ENCODE peak calls at places on chromosome 7, in six cellular contexts. One of them, this sample, is unnamed.

GRCh38 chr7:44196450-44196872 is 4.3 kb upstream of the YKT6 start:
- DNase-seq in dorsolateral prefrontal cortex: no peak
- DNase-seq in heart left ventricle: no peak
- DNase-seq in brain microvascular endothelial cell: peak
- DNase-seq in HFF-Myc: peak
- DNase-seq in fibroblast of lung: peak
- DNase-seq in this sample: peak

GRCh38 chr7:119720541-119720940 is 552.4 kb upstream of the KCND2 start:
- DNase-seq in dorsolateral prefrontal cortex: no peak
- DNase-seq in heart left ventricle: no peak
- DNase-seq in brain microvascular endothelial cell: peak
- DNase-seq in HFF-Myc: peak
- DNase-seq in fibroblast of lung: peak
- DNase-seq in this sample: peak

GRCh38 chr7:69837387-69838068 is 239.3 kb downstream of the AUTS2 start:
- DNase-seq in dorsolateral prefrontal cortex: no peak
- DNase-seq in heart left ventricle: no peak
- DNase-seq in brain microvascular endothelial cell: no peak
- DNase-seq in HFF-Myc: no peak
- DNase-seq in fibroblast of lung: peak
- DNase-seq in this sample: peak

GRCh38 chr7:132771301-132771730 is 195.0 kb upstream of the PLXNA4 start:
- DNase-seq in dorsolateral prefrontal cortex: no peak
- DNase-seq in heart left ventricle: no peak
- DNase-seq in brain microvascular endothelial cell: no peak
- DNase-seq in HFF-Myc: no peak
- DNase-seq in fibroblast of lung: no peak
- DNase-seq in this sample: no peak

GRCh38 chr7:142711196-142711595 is 38.1 kb upstream of the PRSS1 start:
- DNase-seq in dorsolateral prefrontal cortex: no peak
- DNase-seq in heart left ventricle: no peak
- DNase-seq in brain microvascular endothelial cell: no peak
- DNase-seq in HFF-Myc: no peak
- DNase-seq in fibroblast of lung: peak
- DNase-seq in this sample: no peak

GRCh38 chr7:36040679-36041078 is 112.4 kb upstream of the EEPD1 start:
- DNase-seq in dorsolateral prefrontal cortex: no peak
- DNase-seq in heart left ventricle: no peak
- DNase-seq in brain microvascular endothelial cell: peak
- DNase-seq in HFF-Myc: no peak
- DNase-seq in fibroblast of lung: peak
- DNase-seq in this sample: peak

GRCh38 chr7:14698239-14698638 is 204.3 kb downstream of the DGKB start:
- DNase-seq in dorsolateral prefrontal cortex: no peak
- DNase-seq in heart left ventricle: no peak
- DNase-seq in brain microvascular endothelial cell: no peak
- DNase-seq in HFF-Myc: no peak
- DNase-seq in fibroblast of lung: no peak
- DNase-seq in this sample: peak

GRCh38 chr7:128053023-128053422 is 21.8 kb upstream of the LRRC4 start:
- DNase-seq in dorsolateral prefrontal cortex: no peak
- DNase-seq in heart left ventricle: no peak
- DNase-seq in brain microvascular endothelial cell: no peak
- DNase-seq in HFF-Myc: no peak
- DNase-seq in fibroblast of lung: peak
- DNase-seq in this sample: peak

GRCh38 chr7:91030680-91031079 is 233.6 kb upstream of the FZD1 start:
- DNase-seq in dorsolateral prefrontal cortex: no peak
- DNase-seq in heart left ventricle: peak
- DNase-seq in brain microvascular endothelial cell: no peak
- DNase-seq in HFF-Myc: no peak
- DNase-seq in fibroblast of lung: no peak
- DNase-seq in this sample: no peak

GRCh38 chr7:47846117-47846836 is 102.0 kb downstream of the PKD1L1 start:
- DNase-seq in dorsolateral prefrontal cortex: no peak
- DNase-seq in heart left ventricle: no peak
- DNase-seq in brain microvascular endothelial cell: peak
- DNase-seq in HFF-Myc: no peak
- DNase-seq in fibroblast of lung: peak
- DNase-seq in this sample: peak

GRCh38 chr7:7183061-7183832 is 903 bp downstream of the C1GALT1 start:
- DNase-seq in dorsolateral prefrontal cortex: peak
- DNase-seq in heart left ventricle: peak
- DNase-seq in brain microvascular endothelial cell: peak
- DNase-seq in HFF-Myc: no peak
- DNase-seq in fibroblast of lung: peak
- DNase-seq in this sample: peak

GRCh38 chr7:2812831-2813230 is 31.3 kb downstream of the GNA12 start:
- DNase-seq in dorsolateral prefrontal cortex: no peak
- DNase-seq in heart left ventricle: no peak
- DNase-seq in brain microvascular endothelial cell: no peak
- DNase-seq in HFF-Myc: no peak
- DNase-seq in fibroblast of lung: no peak
- DNase-seq in this sample: no peak

GRCh38 chr7:33108591-33108930 is 643 bp downstream of the RP9 start:
- DNase-seq in dorsolateral prefrontal cortex: no peak
- DNase-seq in heart left ventricle: no peak
- DNase-seq in brain microvascular endothelial cell: no peak
- DNase-seq in HFF-Myc: no peak
- DNase-seq in fibroblast of lung: no peak
- DNase-seq in this sample: no peak

GRCh38 chr7:69042138-69042537 is 556.1 kb upstream of the AUTS2 start:
- DNase-seq in dorsolateral prefrontal cortex: no peak
- DNase-seq in heart left ventricle: no peak
- DNase-seq in brain microvascular endothelial cell: no peak
- DNase-seq in HFF-Myc: no peak
- DNase-seq in fibroblast of lung: no peak
- DNase-seq in this sample: no peak

GRCh38 chr7:23593706-23594105 is 3.5 kb upstream of the CCDC126 start:
- DNase-seq in dorsolateral prefrontal cortex: no peak
- DNase-seq in heart left ventricle: no peak
- DNase-seq in brain microvascular endothelial cell: no peak
- DNase-seq in HFF-Myc: no peak
- DNase-seq in fibroblast of lung: no peak
- DNase-seq in this sample: no peak

GRCh38 chr7:125316451-125316850 is 386.8 kb upstream of the POT1 start:
- DNase-seq in dorsolateral prefrontal cortex: no peak
- DNase-seq in heart left ventricle: no peak
- DNase-seq in brain microvascular endothelial cell: peak
- DNase-seq in HFF-Myc: no peak
- DNase-seq in fibroblast of lung: peak
- DNase-seq in this sample: peak

GRCh38 chr7:2820508-2820934 is 23.6 kb downstream of the GNA12 start:
- DNase-seq in dorsolateral prefrontal cortex: no peak
- DNase-seq in heart left ventricle: peak
- DNase-seq in brain microvascular endothelial cell: peak
- DNase-seq in HFF-Myc: peak
- DNase-seq in fibroblast of lung: peak
- DNase-seq in this sample: peak

GRCh38 chr7:137213744-137214143 is 129.8 kb downstream of the PTN start:
- DNase-seq in dorsolateral prefrontal cortex: no peak
- DNase-seq in heart left ventricle: no peak
- DNase-seq in brain microvascular endothelial cell: no peak
- DNase-seq in HFF-Myc: no peak
- DNase-seq in fibroblast of lung: no peak
- DNase-seq in this sample: no peak

DNA sequence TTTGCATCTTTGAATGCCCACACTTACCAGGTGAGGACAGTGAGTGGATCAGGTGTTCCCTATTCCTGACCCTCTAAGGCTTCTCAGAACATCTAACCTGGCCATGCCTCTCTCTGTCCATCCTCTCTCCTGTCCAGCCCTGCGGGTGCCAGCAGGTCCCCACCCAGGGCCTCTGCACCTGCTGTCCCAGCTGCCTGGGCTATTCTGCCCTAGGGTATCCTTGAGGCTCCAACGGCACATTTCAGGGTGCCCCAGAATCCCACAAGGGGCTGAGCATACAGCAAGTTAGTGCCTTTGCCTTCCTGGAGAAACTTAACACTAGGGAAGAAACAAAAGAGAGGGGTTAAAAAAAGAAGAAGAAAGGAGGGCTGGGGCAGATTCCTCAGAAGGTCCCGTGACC is 107.4 kb downstream of the UNCX start:
- DNase-seq in dorsolateral prefrontal cortex: no peak
- DNase-seq in heart left ventricle: peak
- DNase-seq in brain microvascular endothelial cell: no peak
- DNase-seq in HFF-Myc: no peak
- DNase-seq in fibroblast of lung: no peak
- DNase-seq in this sample: no peak
- TF ChIP-seq CTCF in dorsolateral prefrontal cortex: no peak
- TF ChIP-seq CTCF in heart left ventricle: no peak
- TF ChIP-seq CTCF in brain microvascular endothelial cell: no peak
- TF ChIP-seq CTCF in HFF-Myc: no peak
- TF ChIP-seq CTCF in fibroblast of lung: no peak
- TF ChIP-seq CTCF in this sample: no peak

DNA sequence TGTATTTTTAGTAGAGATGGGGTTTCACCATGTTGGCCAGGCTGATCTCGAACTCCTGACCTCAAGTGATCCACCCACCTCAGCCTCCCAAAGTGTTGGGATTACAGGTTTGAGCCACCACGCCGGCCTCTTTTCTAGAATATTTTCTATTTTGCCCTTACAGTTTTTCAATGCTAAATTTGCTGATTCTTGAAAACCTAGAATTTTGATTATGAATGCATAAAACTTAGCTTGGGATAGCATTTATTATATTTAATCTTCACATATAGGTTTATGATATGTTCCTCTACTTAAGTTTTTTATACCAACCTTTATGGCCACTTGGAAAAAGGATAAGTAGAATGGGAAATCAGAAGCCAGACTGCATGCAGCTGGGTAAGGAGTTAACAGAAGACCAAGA is 2.1 kb downstream of the TMEM60 start:
- DNase-seq in dorsolateral prefrontal cortex: no peak
- DNase-seq in heart left ventricle: no peak
- DNase-seq in brain microvascular endothelial cell: no peak
- DNase-seq in HFF-Myc: no peak
- DNase-seq in fibroblast of lung: no peak
- DNase-seq in this sample: no peak
- H3K4me3 ChIP-seq in dorsolateral prefrontal cortex: no peak
- H3K4me3 ChIP-seq in heart left ventricle: no peak
- H3K4me3 ChIP-seq in brain microvascular endothelial cell: no peak
- H3K4me3 ChIP-seq in HFF-Myc: no peak
- H3K4me3 ChIP-seq in fibroblast of lung: peak
- H3K4me3 ChIP-seq in this sample: no peak

GRCh38 chr7:108164946-108165345 is 34.8 kb upstream of the LAMB4 start:
- DNase-seq in dorsolateral prefrontal cortex: no peak
- DNase-seq in heart left ventricle: no peak
- DNase-seq in brain microvascular endothelial cell: no peak
- DNase-seq in HFF-Myc: no peak
- DNase-seq in fibroblast of lung: no peak
- DNase-seq in this sample: no peak
- TF ChIP-seq CTCF in dorsolateral prefrontal cortex: no peak
- TF ChIP-seq CTCF in heart left ventricle: no peak
- TF ChIP-seq CTCF in brain microvascular endothelial cell: peak
- TF ChIP-seq CTCF in HFF-Myc: no peak
- TF ChIP-seq CTCF in fibroblast of lung: no peak
- TF ChIP-seq CTCF in this sample: no peak

GRCh38 chr7:151009340-151010001 is 14.8 kb downstream of the ATG9B start:
- DNase-seq in dorsolateral prefrontal cortex: no peak
- DNase-seq in heart left ventricle: no peak
- DNase-seq in brain microvascular endothelial cell: no peak
- DNase-seq in HFF-Myc: no peak
- DNase-seq in fibroblast of lung: no peak
- DNase-seq in this sample: no peak

GRCh38 chr7:151007469-151007898 is 16.7 kb downstream of the NOS3 start:
- DNase-seq in dorsolateral prefrontal cortex: no peak
- DNase-seq in heart left ventricle: peak
- DNase-seq in brain microvascular endothelial cell: no peak
- DNase-seq in HFF-Myc: no peak
- DNase-seq in fibroblast of lung: no peak
- DNase-seq in this sample: no peak

GRCh38 chr7:151006590-151007300 is 15.9 kb downstream of the NOS3 start:
- DNase-seq in dorsolateral prefrontal cortex: no peak
- DNase-seq in heart left ventricle: peak
- DNase-seq in brain microvascular endothelial cell: no peak
- DNase-seq in HFF-Myc: no peak
- DNase-seq in fibroblast of lung: no peak
- DNase-seq in this sample: no peak

GRCh38 chr7:151008511-151009323 is 15.6 kb downstream of the ATG9B start:
- DNase-seq in dorsolateral prefrontal cortex: peak
- DNase-seq in heart left ventricle: peak
- DNase-seq in brain microvascular endothelial cell: no peak
- DNase-seq in HFF-Myc: no peak
- DNase-seq in fibroblast of lung: peak
- DNase-seq in this sample: peak

DNA sequence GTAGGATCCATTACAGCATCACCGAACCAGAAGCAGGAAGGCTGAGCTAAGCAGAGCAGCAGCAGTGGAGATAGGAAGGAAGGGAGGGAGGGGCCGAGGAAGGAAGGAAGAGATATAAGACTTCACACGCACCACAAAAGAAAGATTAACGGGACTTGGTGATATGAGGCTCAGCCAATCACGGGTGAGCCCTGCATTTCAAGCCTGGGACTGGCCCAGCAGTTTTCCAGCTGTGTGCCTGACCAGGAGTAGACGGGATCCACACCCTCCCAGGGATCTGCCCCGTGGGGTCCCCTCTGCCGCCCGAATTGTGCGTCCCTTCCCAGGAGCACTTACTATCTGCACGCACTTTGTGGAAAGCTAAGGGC is 16.2 kb downstream of the ATG9B start:
- DNase-seq in dorsolateral prefrontal cortex: no peak
- DNase-seq in heart left ventricle: peak
- DNase-seq in brain microvascular endothelial cell: no peak
- DNase-seq in HFF-Myc: no peak
- DNase-seq in fibroblast of lung: no peak
- DNase-seq in this sample: peak
- H3K4me3 ChIP-seq in dorsolateral prefrontal cortex: peak
- H3K4me3 ChIP-seq in heart left ventricle: peak
- H3K4me3 ChIP-seq in brain microvascular endothelial cell: no peak
- H3K4me3 ChIP-seq in HFF-Myc: no peak
- H3K4me3 ChIP-seq in fibroblast of lung: no peak
- H3K4me3 ChIP-seq in this sample: peak

This sample was measured in fibroblast of pulmonary artery.